ENCODE peak calls at places on chromosomes 5 and 9, in four cellular contexts. A is activated CD4-positive, alpha-beta T cell treated with anti-CD3 and anti-CD28 coated beads, Interleukin-2, amount 10 ng/mL, durations not matched to agents 7 days and 5 days; G is activated naive CD4-positive, alpha-beta T cell treated with anti-CD3 and anti-CD28 coated beads for 36 hours; N is activated T-cell treated with anti-CD3 and anti-CD28 coated beads, Interleukin-2, amount 50 U/mL, for 24 hours. B is an unnamed sample.

GRCh38 chr5:132999246-132999645 is 27.1 kb downstream of the ZCCHC10 start:
- DNase-seq in A (no peak), G (no peak), N (no peak), B (peak; percentile 68)

GRCh38 chr5:141513021-141513626 is 24.2 kb downstream of the PCDHGC5 start:
- DNase-seq in A (peak; percentile 21), G (peak; percentile 61), N (peak; percentile 67), B (no peak)

GRCh38 chr5:39420482-39421145 is 4.2 kb downstream of the DAB2 start:
- DNase-seq in A (no peak), G (no peak), N (no peak), B (peak; percentile 92)

GRCh38 chr5:14445581-14446290 is 135.9 kb upstream of the OTULINL start:
- DNase-seq in A (no peak), G (no peak), N (no peak), B (peak; percentile 76)

GRCh38 chr5:4730279-4730678 is 409.9 kb upstream of the ADAMTS16 start:
- DNase-seq in A (no peak), G (no peak), N (no peak), B (no peak)

GRCh38 chr9:103816146-103816545 is 278.0 kb upstream of the SMC2 start:
- DNase-seq in A (no peak), G (no peak), N (no peak), B (no peak)

GRCh38 chr5:89276566-89277305 is 393.8 kb upstream of the MEF2C start:
- DNase-seq in A (no peak), G (no peak), N (no peak), B (no peak)

GRCh38 chr9:38315085-38315595 is 77.4 kb upstream of the ALDH1B1 start:
- DNase-seq in A (no peak), G (no peak), N (no peak), B (no peak)

GRCh38 chr9:133685653-133686504 is 49.7 kb downstream of the DBH start:
- DNase-seq in A (no peak), G (no peak), N (no peak), B (no peak)

GRCh38 chr9:81719972-81720371 is 30.6 kb upstream of the TLE1 start:
- DNase-seq in A (no peak), G (no peak), N (no peak), B (no peak)

GRCh38 chr5:126464959-126465358 is 41.8 kb downstream of the GRAMD2B start:
- DNase-seq in A (no peak), G (no peak), N (no peak), B (no peak)

GRCh38 chr9:102069969-102070368 is 331.5 kb upstream of the GRIN3A start:
- DNase-seq in A (no peak), G (no peak), N (no peak), B (no peak)

GRCh38 chr5:120096413-120096812 is 367.7 kb upstream of the PRR16 start:
- DNase-seq in A (no peak), G (no peak), N (no peak), B (peak; percentile 31)

GRCh38 chr9:114048533-114049452 is 29.3 kb downstream of the AMBP start:
- DNase-seq in A (no peak), G (no peak), N (no peak), B (no peak)

GRCh38 chr9:97766092-97766491 is 69.0 kb upstream of the XPA start:
- DNase-seq in A (no peak), G (no peak), N (no peak), B (no peak)

GRCh38 chr5:57539281-57539701 is 56.7 kb upstream of the ACTBL2 start:
- DNase-seq in A (no peak), G (no peak), N (no peak), B (no peak)

GRCh38 chr9:120757268-120757900 is 35.8 kb downstream of the FBXW2 start:
- DNase-seq in A (no peak), G (no peak), N (no peak), B (no peak)

GRCh38 chr9:35659340-35659739 is 1.2 kb downstream of the CCDC107 start:
- DNase-seq in A (no peak), G (no peak), N (no peak), B (peak; percentile 85)

GRCh38 chr9:109098221-109098959 is 21.4 kb downstream of the TMEM245 start:
- DNase-seq in A (no peak), G (no peak), N (no peak), B (peak; percentile 95)

GRCh38 chr5:53438079-53438478 is 42.4 kb upstream of the FST start:
- DNase-seq in A (no peak), G (no peak), N (no peak), B (no peak)

GRCh38 chr5:1374680-1375055 is 29.8 kb upstream of the CLPTM1L start:
- DNase-seq in A (no peak), G (no peak), N (no peak), B (peak; percentile 26)

GRCh38 chr9:25716220-25716872 is 38.1 kb upstream of the TUSC1 start:
- DNase-seq in A (no peak), G (no peak), N (no peak), B (peak; percentile 90)

GRCh38 chr9:92837191-92837590 is 40.6 kb downstream of the ZNF484 start:
- DNase-seq in A (no peak), G (no peak), N (no peak), B (no peak)

GRCh38 chr5:114243281-114243982 is 118.4 kb upstream of the KCNN2 start:
- DNase-seq in A (no peak), G (no peak), N (no peak), B (peak; percentile 2)

GRCh38 chr5:142823176-142823575 is 53.0 kb downstream of the ARHGAP26 start:
- DNase-seq in A (no peak), G (no peak), N (no peak), B (peak; percentile 64)

GRCh38 chr9:75788006-75788634 is 102.4 kb upstream of the PCSK5 start:
- DNase-seq in A (no peak), G (no peak), N (no peak), B (peak; percentile 6)

GRCh38 chr5:181100121-181101015 is 30.6 kb downstream of the OR2V1 start:
- DNase-seq in A (no peak), G (no peak), N (no peak), B (no peak)

GRCh38 chr9:86660146-86660545 is 287.2 kb downstream of the GAS1 start:
- DNase-seq in A (peak; percentile 39), G (no peak), N (no peak), B (peak; percentile 93)

GRCh38 chr5:178538624-178539344 is 51.4 kb downstream of the COL23A1 start:
- DNase-seq in A (no peak), G (no peak), N (no peak), B (no peak)

GRCh38 chr5:168768172-168768571 is 189.0 kb upstream of the PANK3 start:
- DNase-seq in A (no peak), G (no peak), N (no peak), B (no peak)

GRCh38 chr5:126002222-126002897 is 420.8 kb upstream of the GRAMD2B start:
- DNase-seq in A (no peak), G (no peak), N (no peak), B (peak; percentile 99)

GRCh38 chr9:35555881-35556280 is 49.2 kb upstream of the TESK1 start:
- DNase-seq in A (no peak), G (no peak), N (no peak), B (no peak)

GRCh38 chr5:10513501-10514442 is 50.1 kb upstream of the ANKRD33B start:
- DNase-seq in A (no peak), G (no peak), N (no peak), B (peak; percentile 89)

GRCh38 chr5:64637837-64638443 is 52.4 kb upstream of the SHISAL2B start:
- DNase-seq in A (no peak), G (peak; percentile 7), N (no peak), B (no peak)